ENCODE peak calls at places on chromosomes 1 and 21, in four cellular contexts. L is HCT116, I is PC-3, D is GM23248. H is an unnamed sample.

GRCh38 chr1:211729238-211729637 is 53.8 kb upstream of the NEK2 start:
- DNase-seq in I (no peak), D (no peak), L (no peak), H (no peak)

GRCh38 chr1:100077525-100077924 is 55.2 kb downstream of the SASS6 start:
- DNase-seq in D (no peak), L (no peak), I (no peak), H (no peak)

GRCh38 chr21:34052171-34052570 is 21.2 kb upstream of the MRPS6 start:
- DNase-seq in L (no peak), I (no peak), D (no peak), H (no peak)

GRCh38 chr1:30635386-30635975 is 87.9 kb downstream of the MATN1 start:
- DNase-seq in L (no peak), I (no peak), D (no peak), H (no peak)

GRCh38 chr21:42736646-42737350 is 83.4 kb downstream of the PDE9A start:
- DNase-seq in D (no peak), L (no peak), I (no peak), H (no peak)

GRCh38 chr21:45303751-45304150 is 16.1 kb upstream of the POFUT2 start:
- DNase-seq in L (no peak), I (no peak), D (no peak), H (no peak)

GRCh38 chr1:201217146-201217545 is 26.5 kb downstream of the IGFN1 start:
- DNase-seq in L (no peak), I (no peak), D (no peak), H (no peak)

GRCh38 chr1:230917284-230918135 is 49.2 kb upstream of the C1orf198 start:
- DNase-seq in L (peak), I (peak), D (peak), H (peak)

GRCh38 chr1:15975358-15975804 is 520 bp downstream of the ZBTB17 start:
- DNase-seq in D (peak), I (peak), L (no peak), H (peak)

GRCh38 chr1:201892211-201892610 is 3.5 kb downstream of the SHISA4 start:
- DNase-seq in L (no peak), I (no peak), D (no peak), H (no peak)

GRCh38 chr1:7407547-7407895 is 363.6 kb upstream of the VAMP3 start:
- DNase-seq in I (no peak), D (no peak), L (no peak), H (no peak)

GRCh38 chr1:215617979-215618378 is 50.9 kb downstream of the KCTD3 start:
- DNase-seq in I (no peak), L (no peak), D (no peak), H (no peak)

GRCh38 chr1:36326499-36326898 is 3.1 kb upstream of the EVA1B start:
- DNase-seq in I (peak), L (no peak), D (peak), H (peak)

GRCh38 chr1:153534933-153535663 is 693 bp downstream of the S100A6 start:
- DNase-seq in L (no peak), D (peak), I (no peak), H (no peak)

GRCh38 chr1:84800090-84801073 is 92.6 kb downstream of the LPAR3 start:
- DNase-seq in I (no peak), D (no peak), L (no peak), H (no peak)

GRCh38 chr1:161781995-161782394 is 15.9 kb downstream of the ATF6 start:
- DNase-seq in D (peak), I (peak), L (no peak), H (no peak)

GRCh38 chr1:156356875-156357534 is 12.0 kb upstream of the RHBG start:
- DNase-seq in D (peak), I (peak), L (peak), H (peak)

GRCh38 chr1:84972377-84972987 is 24.4 kb downstream of the MCOLN2 start:
- DNase-seq in D (no peak), I (no peak), L (no peak), H (peak)

GRCh38 chr1:232578681-232579195 is 51.2 kb downstream of the SIPA1L2 start:
- DNase-seq in D (no peak), I (peak), L (no peak), H (peak)

GRCh38 chr1:30902653-30903290 is 5.8 kb downstream of the SDC3 start:
- DNase-seq in I (no peak), D (no peak), L (no peak), H (no peak)

GRCh38 chr1:91876040-91876470 is 9.9 kb downstream of the TGFBR3 start:
- DNase-seq in D (no peak), L (no peak), I (no peak), H (no peak)

GRCh38 chr21:16588433-16588860 is 858.7 kb downstream of the USP25 start:
- DNase-seq in D (peak), L (no peak), I (peak), H (no peak)

GRCh38 chr1:83918688-83919285 is 80.1 kb downstream of the TTLL7 start:
- DNase-seq in D (no peak), I (no peak), L (no peak), H (no peak)

GRCh38 chr1:228455715-228456114 is 31.5 kb upstream of the RNF187 start:
- DNase-seq in L (no peak), D (peak), I (peak), H (peak)

GRCh38 chr1:189149547-189150375 is 1327.9 kb downstream of the BRINP3 start:
- DNase-seq in D (no peak), L (no peak), I (no peak), H (no peak)

GRCh38 chr1:193537266-193538003 is 351.0 kb upstream of the B3GALT2 start:
- DNase-seq in L (no peak), D (no peak), I (no peak), H (peak)

GRCh38 chr1:51961231-51961630 is 29.3 kb downstream of the RAB3B start:
- DNase-seq in L (no peak), D (no peak), I (no peak), H (no peak)

GRCh38 chr1:61581241-61581640 is 143.7 kb downstream of the TM2D1 start:
- DNase-seq in L (no peak), I (no peak), D (no peak), H (no peak)

GRCh38 chr1:38038836-38039235 is 7.8 kb downstream of the POU3F1 start:
- DNase-seq in I (peak), D (peak), L (no peak), H (no peak)

GRCh38 chr1:171550055-171550454 is 64.7 kb downstream of the PRRC2C start:
- DNase-seq in L (no peak), I (no peak), D (no peak), H (no peak)

GRCh38 chr1:179586107-179586823 is 5.4 kb upstream of the TDRD5 start:
- DNase-seq in D (peak), L (no peak), I (peak), H (no peak)

GRCh38 chr21:45468971-45469272 is 64.0 kb downstream of the COL18A1 start:
- DNase-seq in D (no peak), I (no peak), L (no peak), H (no peak)

GRCh38 chr1:74913978-74914377 is 181.0 kb downstream of the TYW3 start:
- DNase-seq in I (no peak), L (no peak), D (no peak), H (no peak)

GRCh38 chr1:159916240-159917051 is 8.9 kb downstream of the TAGLN2 start:
- DNase-seq in D (peak), L (no peak), I (peak), H (no peak)

GRCh38 chr1:27655151-27655929 is 16.7 kb downstream of the IFI6 start:
- DNase-seq in I (no peak), L (no peak), D (peak), H (no peak)

GRCh38 chr1:68101829-68102228 is 51.4 kb upstream of the DIRAS3 start:
- DNase-seq in D (no peak), L (no peak), I (no peak), H (no peak)

GRCh38 chr21:44478801-44479167 is 23.5 kb downstream of the LRRC3 start:
- DNase-seq in D (no peak), L (no peak), I (no peak), H (no peak)

GRCh38 chr1:58895082-58895481 is 111.2 kb upstream of the JUN start:
- DNase-seq in D (no peak), L (no peak), I (no peak), H (no peak)

GRCh38 chr1:58893257-58893869 is 109.5 kb upstream of the JUN start:
- DNase-seq in I (no peak), D (no peak), L (no peak), H (no peak)

GRCh38 chr1:58895559-58896135 is 111.8 kb upstream of the JUN start:
- DNase-seq in L (no peak), D (peak), I (no peak), H (no peak)

GRCh38 chr1:58898739-58899580 is 115.1 kb upstream of the JUN start:
- DNase-seq in L (no peak), D (no peak), I (no peak), H (no peak)

GRCh38 chr1:58896211-58897183 is 112.7 kb upstream of the JUN start:
- DNase-seq in D (peak), I (no peak), L (no peak), H (no peak)
- TF ChIP-seq EZH2phosphoT487 in D (no peak), I (no peak), L (no peak), H (no peak)

GRCh38 chr1:55006931-55007330 is 8.2 kb downstream of the BSND start:
- DNase-seq in L (no peak), D (no peak), I (no peak), H (no peak)

GRCh38 chr1:55010887-55011217 is 12.1 kb downstream of the BSND start:
- DNase-seq in D (no peak), L (no peak), I (no peak), H (no peak)

GRCh38 chr1:55007626-55008025 is 8.9 kb downstream of the BSND start:
- DNase-seq in D (peak), L (no peak), I (peak), H (no peak)

GRCh38 chr1:55012661-55013060 is 13.9 kb downstream of the BSND start:
- DNase-seq in L (no peak), D (no peak), I (no peak), H (no peak)

GRCh38 chr1:55010194-55010886 is 11.6 kb downstream of the BSND start:
- DNase-seq in I (no peak), L (no peak), D (no peak), H (no peak)
- TF ChIP-seq EZH2phosphoT487 in I (no peak), L (no peak), D (no peak), H (no peak)

DNA sequence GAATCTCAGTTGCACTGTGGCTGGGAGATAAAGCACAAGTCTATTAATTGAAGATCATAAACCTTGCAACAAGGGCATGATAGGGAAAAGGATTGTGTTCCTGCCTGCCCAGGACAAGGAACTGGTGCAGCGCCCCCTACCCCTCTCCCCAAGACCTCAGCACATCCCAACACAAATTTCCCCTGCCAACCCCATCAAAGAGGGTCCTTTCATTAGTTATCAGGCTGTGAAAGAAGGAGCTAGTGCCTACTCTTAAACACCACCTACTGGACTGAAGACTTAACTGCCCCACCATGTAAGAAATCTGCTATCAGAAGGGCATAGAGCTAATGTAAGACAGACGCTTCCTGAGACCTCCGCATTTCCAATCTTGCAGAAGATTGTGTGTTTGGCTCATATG is 372.6 kb downstream of the AGBL4 start:
- DNase-seq in L (no peak), D (no peak), I (no peak), H (no peak)
- TF ChIP-seq EZH2phosphoT487 in L (no peak), D (no peak), I (no peak), H (no peak)

GRCh38 chr1:117970251-117970650 is 40.7 kb downstream of the WDR3 start:
- DNase-seq in I (no peak), D (no peak), L (no peak), H (no peak)
- TF ChIP-seq EZH2phosphoT487 in I (no peak), D (no peak), L (no peak), H (no peak)

DNA sequence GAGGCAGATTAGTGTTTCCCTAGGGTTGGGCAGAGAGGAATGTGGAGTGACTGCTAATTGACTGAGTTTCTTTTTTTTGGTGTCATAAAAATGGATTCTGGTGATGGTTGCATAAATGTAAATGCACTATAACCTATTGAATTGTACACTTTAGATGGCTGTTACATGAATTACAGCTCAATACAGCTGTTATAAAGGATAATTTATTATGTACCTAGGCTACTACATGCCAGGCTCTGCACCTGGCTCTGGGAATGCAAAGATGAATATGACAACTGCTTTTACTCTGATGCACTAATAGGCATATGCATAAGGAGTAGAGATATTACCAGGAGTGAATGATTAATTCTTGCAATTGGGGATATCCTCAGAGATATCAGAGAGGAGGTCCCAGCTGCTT is 345.3 kb downstream of the PTBP2 start:
- DNase-seq in D (no peak), L (no peak), I (no peak), H (no peak)
- TF ChIP-seq EZH2phosphoT487 in D (no peak), L (no peak), I (no peak), H (no peak)

GRCh38 chr1:233675893-233676292 is 62.0 kb downstream of the KCNK1 start:
- DNase-seq in D (no peak), I (no peak), L (no peak), H (no peak)
- TF ChIP-seq EZH2phosphoT487 in D (no peak), I (no peak), L (no peak), H (no peak)

GRCh38 chr1:77373702-77374101 is 91.9 kb downstream of the AK5 start:
- DNase-seq in L (no peak), I (no peak), D (no peak), H (no peak)

GRCh38 chr1:77371396-77371795 is 89.6 kb downstream of the AK5 start:
- DNase-seq in D (peak), L (no peak), I (no peak), H (no peak)

GRCh38 chr1:77375541-77375940 is 93.7 kb downstream of the AK5 start:
- DNase-seq in D (no peak), I (no peak), L (no peak), H (no peak)

GRCh38 chr1:77378723-77379533 is 97.1 kb downstream of the AK5 start:
- DNase-seq in I (peak), L (no peak), D (no peak), H (no peak)

DNA sequence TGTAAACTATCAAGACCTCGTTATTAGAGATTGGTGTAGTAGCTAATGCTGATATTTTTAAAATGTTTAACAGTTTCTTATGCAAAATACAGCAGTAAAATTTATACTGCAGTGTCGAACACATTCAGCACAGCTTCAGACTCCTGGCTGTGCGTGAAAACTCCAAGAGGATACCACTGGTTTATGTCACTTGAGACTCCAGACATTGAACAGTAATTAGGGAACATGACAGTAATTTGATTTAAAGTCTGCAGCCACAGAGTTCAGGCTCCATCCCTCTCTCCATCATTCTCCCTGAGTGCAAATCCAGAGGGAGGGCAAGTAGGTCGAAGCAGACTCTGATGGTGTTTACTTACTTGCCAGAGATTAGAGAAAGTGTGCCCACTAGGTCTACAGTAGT is 94.2 kb downstream of the AK5 start:
- DNase-seq in L (no peak), I (no peak), D (no peak), H (no peak)
- TF ChIP-seq EZH2phosphoT487 in L (no peak), I (no peak), D (no peak), H (no peak)

DNA sequence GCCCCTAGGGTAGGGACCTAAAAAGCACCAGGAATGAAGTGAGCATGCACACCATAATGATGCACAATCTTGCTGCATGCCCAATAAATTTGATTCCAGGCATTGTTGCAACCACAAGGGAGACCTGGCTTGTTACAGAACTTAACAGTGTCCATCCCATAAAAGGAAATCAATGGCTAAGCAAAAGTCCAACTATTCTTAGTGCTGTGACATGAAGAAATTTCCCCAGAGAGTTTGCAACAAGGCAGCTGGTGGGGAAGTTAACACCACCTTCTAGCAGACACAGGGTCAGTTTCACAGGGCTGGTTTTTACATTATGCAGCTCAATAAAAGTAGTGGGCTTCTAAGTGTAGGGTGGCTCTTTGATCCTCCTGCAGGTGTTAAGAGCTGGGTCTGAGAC is 221.1 kb downstream of the KCNJ6 start:
- DNase-seq in I (no peak), D (no peak), L (no peak), H (no peak)
- TF ChIP-seq EZH2phosphoT487 in I (no peak), D (no peak), L (no peak), H (no peak)

GRCh38 chr1:71023515-71023914 is 24.1 kb downstream of the PTGER3 start:
- DNase-seq in D (no peak), L (no peak), I (no peak), H (no peak)
- TF ChIP-seq EZH2phosphoT487 in D (no peak), L (no peak), I (no peak), H (no peak)